ENCODE peak calls at places on chromosomes 5 and 9, in seven cellular contexts. F is GM13976, V is NCI-H1417, I is sciatic nerve, J is substantia nigra, B is D341Med, M is posterior cingulate gyrus. T is an unnamed sample.

GRCh38 chr9:4397917-4398316 is 92.4 kb upstream of the SLC1A1 start:
- DNase-seq in F (no peak), V (no peak), I (no peak), J (no peak), B (no peak), M (no peak), T (peak)

GRCh38 chr9:129403743-129404620 is 216.9 kb downstream of the C9orf50 start:
- DNase-seq in F (no peak), V (no peak), I (no peak), J (no peak), B (no peak), M (no peak), T (no peak)

GRCh38 chr9:133619791-133620190 is 10.6 kb upstream of the FAM163B start:
- DNase-seq in F (no peak), V (no peak), I (no peak), J (peak), B (no peak), M (no peak), T (no peak)

GRCh38 chr9:34996181-34996904 is 6.8 kb downstream of the DNAJB5 start:
- DNase-seq in F (peak), V (no peak), I (no peak), J (no peak), B (peak), M (no peak), T (no peak)

GRCh38 chr9:7172445-7173115 is 414.8 kb downstream of the KDM4C start:
- DNase-seq in F (no peak), V (no peak), I (no peak), J (no peak), B (no peak), M (no peak), T (peak)

GRCh38 chr9:132806723-132807421 is 71.2 kb downstream of the AK8 start:
- DNase-seq in F (no peak), V (peak), I (no peak), J (no peak), B (no peak), M (no peak), T (no peak)

GRCh38 chr9:127076860-127077657 is 45.4 kb downstream of the ANGPTL2 start:
- DNase-seq in F (no peak), V (no peak), I (no peak), J (no peak), B (no peak), M (no peak), T (no peak)

GRCh38 chr5:122327110-122327509 is 15.1 kb downstream of the SNCAIP start:
- DNase-seq in F (no peak), V (no peak), I (no peak), J (no peak), B (no peak), M (no peak), T (no peak)

GRCh38 chr5:107474361-107474723 is 196.4 kb downstream of the EFNA5 start:
- DNase-seq in F (no peak), V (no peak), I (no peak), J (no peak), B (no peak), M (no peak), T (no peak)

GRCh38 chr9:111902396-111903147 is 6.0 kb downstream of the UGCG start:
- DNase-seq in F (no peak), V (no peak), I (no peak), J (no peak), B (no peak), M (no peak), T (no peak)

GRCh38 chr9:77440057-77440456 is 208.1 kb downstream of the GNA14 start:
- DNase-seq in F (no peak), V (peak), I (no peak), J (peak), B (peak), M (no peak), T (peak)

GRCh38 chr9:114416290-114416689 is 28.5 kb upstream of the AKNA start:
- DNase-seq in F (no peak), V (no peak), I (no peak), J (no peak), B (no peak), M (no peak), T (no peak)

GRCh38 chr9:91025856-91026255 is 224.2 kb downstream of the SYK start:
- DNase-seq in F (no peak), V (no peak), I (no peak), J (no peak), B (no peak), M (no peak), T (no peak)

GRCh38 chr5:79702606-79703380 is 13.2 kb downstream of the CMYA5 start:
- DNase-seq in F (no peak), V (no peak), I (no peak), J (no peak), B (peak), M (no peak), T (peak)

GRCh38 chr5:142324377-142324870 is 397 bp downstream of the SPRY4 start:
- DNase-seq in F (no peak), V (peak), I (peak), J (no peak), B (peak), M (peak), T (peak)

GRCh38 chr9:126301985-126302603 is 24.5 kb upstream of the MVB12B start:
- DNase-seq in F (peak), V (peak), I (no peak), J (peak), B (peak), M (no peak), T (peak)

GRCh38 chr9:101201626-101202025 is 173.1 kb downstream of the PLPPR1 start:
- DNase-seq in F (no peak), V (no peak), I (no peak), J (no peak), B (no peak), M (no peak), T (no peak)

GRCh38 chr9:69412741-69413150 is 87.7 kb downstream of the ENTREP1 start:
- DNase-seq in F (peak), V (peak), I (no peak), J (peak), B (peak), M (no peak), T (peak)

GRCh38 chr9:11159318-11159862 is 546.6 kb upstream of the PTPRD start:
- DNase-seq in F (no peak), V (no peak), I (no peak), J (no peak), B (no peak), M (no peak), T (no peak)

GRCh38 chr5:68176802-68177479 is 38.6 kb upstream of the PIK3R1 start:
- DNase-seq in F (no peak), V (no peak), I (no peak), J (no peak), B (no peak), M (no peak), T (no peak)

GRCh38 chr9:90142580-90142979 is 500.0 kb downstream of the DIRAS2 start:
- DNase-seq in F (peak), V (peak), I (peak), J (no peak), B (no peak), M (no peak), T (no peak)

GRCh38 chr5:113505181-113505580 is 8.3 kb upstream of the YTHDC2 start:
- DNase-seq in F (no peak), V (no peak), I (no peak), J (no peak), B (no peak), M (no peak), T (no peak)

GRCh38 chr5:138918680-138919079 is 43.5 kb upstream of the LRRTM2 start:
- DNase-seq in F (no peak), V (no peak), I (no peak), J (no peak), B (no peak), M (no peak), T (no peak)

GRCh38 chr5:91787718-91788117 is 404.6 kb upstream of the ARRDC3 start:
- DNase-seq in F (no peak), V (no peak), I (no peak), J (no peak), B (no peak), M (no peak), T (no peak)

GRCh38 chr9:131406567-131407436 is 12.9 kb downstream of the PRRC2B start:
- DNase-seq in F (no peak), V (no peak), I (no peak), J (no peak), B (no peak), M (no peak), T (no peak)

GRCh38 chr5:160382361-160382760 is 11.9 kb upstream of the C1QTNF2 start:
- DNase-seq in F (no peak), V (no peak), I (no peak), J (no peak), B (peak), M (no peak), T (no peak)

GRCh38 chr9:88991066-88992030 is at the start of gene S1PR3:
- DNase-seq in F (no peak), V (no peak), I (peak), J (peak), B (peak), M (no peak), T (peak)

GRCh38 chr9:84101892-84102632 is 121.5 kb downstream of the RMI1 start:
- DNase-seq in F (no peak), V (no peak), I (no peak), J (no peak), B (no peak), M (no peak), T (no peak)

GRCh38 chr5:45281081-45281480 is 415.1 kb downstream of the HCN1 start:
- DNase-seq in F (no peak), V (no peak), I (no peak), J (no peak), B (no peak), M (no peak), T (no peak)

T was measured in AG20443.